ENCODE peak calls at places on chromosomes 12 and 14, in six cellular contexts. D is MCF 10A, J is natural killer cell, I is AG09319, U is BJ, V is endothelial cell. E is an unnamed sample.

GRCh38 chr14:95519699-95520098 is 3.2 kb upstream of the SYNE3 start:
- DNase-seq in D (peak), J (peak), I (peak), U (peak), V (no peak), E (peak)

GRCh38 chr14:24960816-24961215 is 89.1 kb downstream of the STXBP6 start:
- DNase-seq in D (no peak), J (no peak), I (no peak), U (no peak), V (no peak), E (no peak)

GRCh38 chr14:94113490-94113889 is 3.0 kb downstream of the IFI27 start:
- DNase-seq in D (peak), J (no peak), I (no peak), U (no peak), V (no peak), E (no peak)

GRCh38 chr12:127169321-127170270 is 1097.4 kb upstream of the TMEM132C start:
- DNase-seq in D (no peak), J (no peak), I (no peak), U (no peak), V (no peak), E (no peak)

GRCh38 chr12:52070243-52070925 is 606 bp downstream of the ATG101 start:
- DNase-seq in D (no peak), J (no peak), I (no peak), U (no peak), V (no peak), E (no peak)

GRCh38 chr12:131834798-131835615 is 6.8 kb downstream of the MMP17 start:
- DNase-seq in D (no peak), J (no peak), I (no peak), U (no peak), V (no peak), E (peak)

GRCh38 chr14:55454264-55455151 is 14.1 kb upstream of the TBPL2 start:
- DNase-seq in D (peak), J (no peak), I (no peak), U (no peak), V (no peak), E (no peak)

GRCh38 chr14:23899788-23900187 is 53.8 kb upstream of the DHRS4 start:
- DNase-seq in D (no peak), J (no peak), I (no peak), U (no peak), V (no peak), E (no peak)

GRCh38 chr12:93015970-93016751 is 87.1 kb upstream of the EEA1 start:
- DNase-seq in D (no peak), J (no peak), I (no peak), U (no peak), V (no peak), E (no peak)

DNA sequence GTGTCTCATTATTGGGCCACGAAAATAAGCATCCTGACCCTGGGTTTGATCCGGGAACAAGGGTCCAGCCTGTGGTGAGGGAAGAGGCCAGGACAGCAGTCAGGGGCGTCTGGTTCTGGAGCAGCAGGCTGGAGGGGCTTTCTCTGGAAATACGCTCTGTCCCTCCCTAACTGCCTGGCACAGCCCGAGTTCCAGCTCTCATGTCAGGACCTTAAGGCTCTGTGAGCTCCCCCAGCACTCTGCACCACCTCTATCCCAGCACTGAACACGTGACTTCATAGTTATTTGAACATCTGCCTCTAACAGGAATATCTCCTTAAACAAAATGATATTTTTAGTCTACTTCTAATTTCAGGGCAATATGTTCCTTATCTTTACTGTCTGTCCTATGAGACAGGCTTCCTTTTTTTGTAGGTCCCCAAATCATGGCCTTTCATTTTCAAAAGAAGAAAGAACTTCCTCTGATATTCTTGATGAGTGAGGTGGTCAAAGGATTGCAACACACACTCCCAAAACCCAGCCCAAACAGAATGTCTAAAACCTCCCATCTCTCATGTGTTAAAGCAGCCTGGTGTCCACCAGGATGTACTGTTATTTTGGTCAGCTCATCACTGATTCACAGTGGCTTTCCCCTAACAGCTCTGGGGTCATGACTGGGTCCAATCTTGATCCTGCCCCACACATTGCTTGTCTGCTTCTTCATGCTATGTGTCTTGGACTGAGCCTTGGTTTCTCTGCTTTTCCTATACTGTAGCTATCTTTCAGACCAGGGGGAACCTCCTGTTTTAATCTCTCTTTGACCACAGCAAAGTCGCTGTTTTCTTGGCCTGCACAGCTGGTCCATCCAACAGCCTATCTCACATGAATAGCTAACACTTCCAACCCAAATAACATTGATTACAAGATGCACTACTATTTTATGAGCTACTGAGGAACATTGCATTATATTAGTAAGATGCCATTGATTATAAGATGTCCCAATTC is 9.8 kb downstream of the AQP6 start:
- DNase-seq in D (no peak), J (no peak), I (no peak), U (no peak), V (no peak), E (no peak)
- TF ChIP-seq CTCF in D (no peak), J (no peak), I (no peak), U (peak), V (no peak), E (no peak)

GRCh38 chr14:101738921-101739320 is 22.6 kb upstream of the PPP2R5C start:
- DNase-seq in D (no peak), J (no peak), I (no peak), U (no peak), V (no peak), E (no peak)
- TF ChIP-seq CTCF in D (no peak), J (no peak), I (no peak), U (no peak), V (no peak), E (no peak)

DNA sequence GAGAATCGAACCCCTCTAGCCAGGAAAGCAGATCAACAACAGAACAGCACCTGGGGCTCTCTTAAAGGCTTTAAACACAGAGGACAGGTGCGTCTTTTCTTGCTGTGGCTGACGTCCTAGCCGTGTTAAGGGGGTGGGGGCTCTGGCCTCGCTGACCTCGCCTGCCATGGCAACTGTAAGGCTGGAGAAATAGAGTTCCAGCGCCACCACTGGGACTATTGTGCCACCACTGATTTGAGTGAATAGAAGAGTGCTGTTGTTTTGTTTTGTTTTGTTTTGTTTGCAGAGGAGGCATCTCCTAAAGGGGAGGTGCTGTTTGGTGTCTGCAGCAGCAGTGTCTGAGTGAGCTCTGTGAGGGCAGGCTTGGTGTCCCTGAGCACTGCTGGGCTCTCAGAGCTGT is 34.2 kb upstream of the PRMT8 start:
- DNase-seq in D (no peak), J (no peak), I (no peak), U (no peak), V (peak), E (no peak)
- TF ChIP-seq CTCF in D (no peak), J (no peak), I (no peak), U (no peak), V (no peak), E (no peak)

DNA sequence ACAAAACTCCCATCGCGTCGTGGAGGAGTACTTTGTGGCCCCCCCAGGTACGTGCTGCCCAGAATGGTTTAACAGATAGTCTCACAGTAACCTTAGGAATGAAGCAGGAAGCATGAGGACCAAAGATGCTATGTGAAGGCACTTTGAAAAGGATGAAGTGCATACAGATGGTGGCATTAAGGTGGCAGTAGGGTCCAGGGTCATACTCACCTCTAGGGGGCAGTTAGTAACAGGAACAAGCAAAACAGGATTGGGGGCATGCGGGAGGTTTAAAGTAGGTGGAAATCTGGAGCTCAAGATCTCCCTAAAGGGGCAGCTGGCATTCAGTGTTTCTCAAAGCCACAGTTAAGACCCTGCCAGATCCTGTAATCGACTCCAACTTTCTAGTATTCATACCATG is 10.9 kb downstream of the GATC start:
- DNase-seq in D (no peak), J (no peak), I (no peak), U (no peak), V (peak), E (no peak)
- TF ChIP-seq CTCF in D (peak), J (no peak), I (peak), U (peak), V (peak), E (no peak)

GRCh38 chr12:20429876-20430275 is 61.5 kb downstream of the PDE3A start:
- DNase-seq in D (no peak), J (no peak), I (no peak), U (no peak), V (no peak), E (no peak)

GRCh38 chr12:20432290-20432689 is 64.0 kb downstream of the PDE3A start:
- DNase-seq in D (no peak), J (no peak), I (no peak), U (no peak), V (no peak), E (no peak)

GRCh38 chr12:20426191-20426590 is 57.9 kb downstream of the PDE3A start:
- DNase-seq in D (no peak), J (no peak), I (peak), U (no peak), V (no peak), E (peak)

GRCh38 chr12:20423557-20423956 is 55.2 kb downstream of the PDE3A start:
- DNase-seq in D (no peak), J (no peak), I (no peak), U (no peak), V (no peak), E (no peak)

GRCh38 chr12:20426956-20427355 is 58.6 kb downstream of the PDE3A start:
- DNase-seq in D (no peak), J (no peak), I (no peak), U (no peak), V (no peak), E (no peak)
- TF ChIP-seq CTCF in D (no peak), J (no peak), I (no peak), U (no peak), V (no peak), E (no peak)